ENCODE peak calls at places on chromosomes 3 and 15, in five cellular contexts. F, G, V, S and N are unnamed samples.

GRCh38 chr15:63870403-63871209 is 36.9 kb upstream of the HERC1 start:
- DNase-seq in F (no peak), G (no peak), V (no peak), S (peak), N (peak)

GRCh38 chr3:59558906-59559720 is 509.3 kb upstream of the CFAP20DC start:
- DNase-seq in F (no peak), G (no peak), V (no peak), S (no peak), N (no peak)

GRCh38 chr3:116871905-116872304 is 162.3 kb downstream of the TUSC7 start:
- DNase-seq in F (no peak), G (no peak), V (no peak), S (no peak), N (no peak)

GRCh38 chr3:152382312-152383135 is 113.8 kb downstream of the MBNL1 start:
- DNase-seq in F (no peak), G (no peak), V (no peak), S (no peak), N (no peak)

GRCh38 chr3:46943237-46944187 is 33.0 kb downstream of the CCDC12 start:
- DNase-seq in F (no peak), G (peak), V (peak), S (no peak), N (peak)

GRCh38 chr3:94626599-94626998 is 563.7 kb downstream of the NSUN3 start:
- DNase-seq in F (no peak), G (no peak), V (no peak), S (no peak), N (no peak)

GRCh38 chr3:117104792-117105191 is 395.2 kb downstream of the TUSC7 start:
- DNase-seq in F (no peak), G (no peak), V (no peak), S (peak), N (peak)

GRCh38 chr3:126852536-126852935 is 130.4 kb upstream of the PLXNA1 start:
- DNase-seq in F (no peak), G (no peak), V (no peak), S (peak), N (no peak)

GRCh38 chr3:171049831-171050444 is 23.4 kb upstream of the SLC2A2 start:
- DNase-seq in F (peak), G (peak), V (peak), S (peak), N (peak)

GRCh38 chr3:64859625-64860590 is 172.1 kb upstream of the ADAMTS9 start:
- DNase-seq in F (no peak), G (no peak), V (no peak), S (no peak), N (peak)

GRCh38 chr3:133722935-133723334 is 23.3 kb upstream of the TF start:
- DNase-seq in F (no peak), G (no peak), V (no peak), S (no peak), N (no peak)

GRCh38 chr15:64426845-64427465 is 33.4 kb upstream of the ZNF609 start:
- DNase-seq in F (peak), G (no peak), V (no peak), S (no peak), N (peak)

GRCh38 chr3:143150979-143151726 is 31.6 kb downstream of the CHST2 start:
- DNase-seq in F (no peak), G (no peak), V (no peak), S (no peak), N (no peak)

GRCh38 chr3:156543043-156543555 is 11.8 kb downstream of the SSR3 start:
- DNase-seq in F (no peak), G (no peak), V (no peak), S (no peak), N (no peak)

GRCh38 chr3:72590732-72591192 is 257.5 kb downstream of the SHQ1 start:
- DNase-seq in F (no peak), G (no peak), V (no peak), S (no peak), N (no peak)

GRCh38 chr3:119175869-119176756 is 2.7 kb downstream of the UPK1B start:
- DNase-seq in F (no peak), G (no peak), V (no peak), S (no peak), N (peak)

GRCh38 chr3:66363133-66363532 is 137.7 kb downstream of the LRIG1 start:
- DNase-seq in F (peak), G (no peak), V (no peak), S (no peak), N (no peak)
- H3K27ac ChIP-seq in F (no peak), G (no peak), V (no peak), S (no peak), N (peak)

DNA sequence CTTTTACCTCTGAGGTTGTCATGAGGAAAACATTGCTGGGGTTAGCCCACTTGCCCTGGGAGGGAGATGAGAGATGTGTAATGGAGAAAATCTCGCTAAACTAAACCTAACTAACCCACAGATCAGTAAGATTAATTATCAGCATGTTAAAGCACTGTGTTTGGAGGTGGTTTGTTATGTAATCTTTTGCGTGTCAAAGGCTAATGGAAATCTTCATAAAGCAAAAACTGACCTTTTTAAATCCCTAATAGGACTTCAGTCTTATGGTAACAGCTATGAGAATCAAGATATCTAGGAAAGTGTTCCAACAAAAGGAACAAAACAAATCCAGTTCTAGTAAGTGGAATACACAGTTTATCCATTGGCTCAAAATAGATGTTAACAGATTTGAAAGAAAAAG is 102.7 kb downstream of the PLOD2 start:
- DNase-seq in F (no peak), G (no peak), V (no peak), S (no peak), N (no peak)
- H3K27ac ChIP-seq in F (no peak), G (no peak), V (no peak), S (no peak), N (no peak)

DNA sequence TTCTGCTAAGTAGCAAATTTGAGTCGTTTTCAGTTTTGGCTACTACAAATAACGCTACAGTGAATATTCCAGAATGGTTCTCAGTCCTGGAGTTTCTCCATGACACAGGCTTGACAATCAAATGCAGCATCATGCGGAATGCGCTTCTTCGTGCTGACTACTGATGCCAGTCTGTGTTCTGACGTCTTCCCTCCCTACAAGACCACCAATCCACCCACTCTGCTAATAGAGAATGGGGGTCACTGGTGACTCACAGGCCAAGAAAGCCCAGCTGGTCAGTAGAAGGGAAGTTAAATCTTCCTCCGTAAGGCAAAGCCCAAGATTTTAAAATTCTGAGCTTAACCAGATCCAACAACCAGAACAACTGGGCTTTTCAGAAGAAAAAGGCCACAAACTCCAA is 115.1 kb downstream of the XXYLT1 start:
- DNase-seq in F (no peak), G (no peak), V (no peak), S (no peak), N (peak)
- H3K27ac ChIP-seq in F (no peak), G (no peak), V (peak), S (no peak), N (peak)

GRCh38 chr3:186942168-186942567 is 11.8 kb downstream of the ST6GAL1 start:
- DNase-seq in F (no peak), G (no peak), V (no peak), S (no peak), N (no peak)

GRCh38 chr3:186940965-186941364 is 10.6 kb downstream of the ST6GAL1 start:
- DNase-seq in F (no peak), G (no peak), V (no peak), S (no peak), N (no peak)

GRCh38 chr3:186939536-186939935 is 9.2 kb downstream of the ST6GAL1 start:
- DNase-seq in F (no peak), G (no peak), V (no peak), S (no peak), N (no peak)

GRCh38 chr3:186937017-186937875 is 6.9 kb downstream of the ST6GAL1 start:
- DNase-seq in F (no peak), G (no peak), V (no peak), S (no peak), N (no peak)

GRCh38 chr3:186938716-186939115 is 8.4 kb downstream of the ST6GAL1 start:
- DNase-seq in F (no peak), G (no peak), V (no peak), S (no peak), N (peak)
- H3K27ac ChIP-seq in F (no peak), G (no peak), V (no peak), S (no peak), N (no peak)